ENCODE peak calls at places on chromosome 22, in seven cellular contexts. J is NCI-H774, S is aorta, Y is RWPE1, U is retina, D is psoas muscle, L is KG1. N is an unnamed sample.

GRCh38 chr22:45521178-45521577 is 18.5 kb downstream of the FBLN1 start:
- DNase-seq in J (no peak), S (no peak), Y (no peak), U (no peak), D (no peak), L (no peak), N (no peak)

GRCh38 chr22:40325315-40325714 is 21.0 kb upstream of the ADSL start:
- DNase-seq in J (no peak), S (no peak), Y (no peak), U (no peak), D (no peak), L (no peak), N (no peak)

GRCh38 chr22:35172452-35172851 is 84.8 kb upstream of the HMGXB4 start:
- DNase-seq in J (no peak), S (no peak), Y (no peak), U (no peak), D (no peak), L (no peak), N (no peak)

GRCh38 chr22:36930041-36930935 is 16.9 kb downstream of the CSF2RB start:
- DNase-seq in J (no peak), S (no peak), Y (no peak), U (no peak), D (no peak), L (no peak), N (peak; percentile 41)

GRCh38 chr22:19178065-19178658 is 374 bp downstream of the SLC25A1 start:
- DNase-seq in J (peak; percentile 52), S (peak; percentile 87), Y (peak; percentile 19), U (peak; percentile 72), D (no peak), L (no peak), N (peak; percentile 80)

GRCh38 chr22:50173221-50173982 is 2.9 kb downstream of the PANX2 start:
- DNase-seq in J (no peak), S (no peak), Y (no peak), U (no peak), D (no peak), L (no peak), N (no peak)

GRCh38 chr22:43392385-43392989 is 19.3 kb upstream of the MPPED1 start:
- DNase-seq in J (no peak), S (peak; percentile 48), Y (no peak), U (no peak), D (no peak), L (no peak), N (no peak)

GRCh38 chr22:19240813-19241592 is 50.5 kb downstream of the CLTCL1 start:
- DNase-seq in J (no peak), S (no peak), Y (no peak), U (no peak), D (no peak), L (no peak), N (no peak)

GRCh38 chr22:41939981-41940852 is 6.7 kb downstream of the CENPM start:
- DNase-seq in J (peak; percentile 59), S (no peak), Y (no peak), U (no peak), D (no peak), L (no peak), N (no peak)

GRCh38 chr22:49084203-49084602 is 743.5 kb downstream of the BRD1 start:
- DNase-seq in J (peak; percentile 38), S (no peak), Y (no peak), U (no peak), D (no peak), L (no peak), N (no peak)

GRCh38 chr22:50208430-50208938 is 7.7 kb downstream of the SELENOO start:
- DNase-seq in J (no peak), S (no peak), Y (no peak), U (no peak), D (no peak), L (no peak), N (no peak)

GRCh38 chr22:47300698-47301405 is 538.4 kb downstream of the TBC1D22A start:
- DNase-seq in J (no peak), S (peak; percentile 61), Y (no peak), U (no peak), D (no peak), L (no peak), N (no peak)

GRCh38 chr22:31683181-31684105 is 21.4 kb upstream of the PISD start:
- DNase-seq in J (no peak), S (peak; percentile 73), Y (peak; percentile 78), U (no peak), D (peak; percentile 24), L (no peak), N (no peak)

GRCh38 chr22:27093422-27093821 is 436.0 kb downstream of the MIAT start:
- DNase-seq in J (no peak), S (no peak), Y (no peak), U (no peak), D (no peak), L (no peak), N (no peak)

GRCh38 chr22:37626144-37626543 is 13.3 kb upstream of the SH3BP1 start:
- DNase-seq in J (no peak), S (peak; percentile 91), Y (no peak), U (no peak), D (peak; percentile 86), L (no peak), N (no peak)

GRCh38 chr22:43092085-43092484 is 2.9 kb upstream of the TTLL1 start:
- DNase-seq in J (no peak), S (no peak), Y (no peak), U (no peak), D (no peak), L (peak; percentile 23), N (no peak)

GRCh38 chr22:43891360-43892182 is at the start of gene PNPLA5:
- DNase-seq in J (no peak), S (peak; percentile 71), Y (no peak), U (peak; percentile 20), D (no peak), L (no peak), N (peak; percentile 50)

GRCh38 chr22:42929838-42930155 is 72.7 kb upstream of the ARFGAP3 start:
- DNase-seq in J (no peak), S (no peak), Y (no peak), U (no peak), D (no peak), L (no peak), N (no peak)

GRCh38 chr22:46846154-46846831 is 83.8 kb downstream of the TBC1D22A start:
- DNase-seq in J (no peak), S (no peak), Y (peak; percentile 30), U (no peak), D (no peak), L (no peak), N (no peak)

GRCh38 chr22:22394589-22394988 is 114.0 kb downstream of the ZNF280B start:
- DNase-seq in J (peak; percentile 44), S (no peak), Y (no peak), U (no peak), D (no peak), L (no peak), N (peak; percentile 14)

GRCh38 chr22:42969348-42969975 is 45.5 kb downstream of the PACSIN2 start:
- DNase-seq in J (no peak), S (peak; percentile 51), Y (no peak), U (no peak), D (no peak), L (no peak), N (no peak)

GRCh38 chr22:43310311-43310710 is 32.9 kb downstream of the SCUBE1 start:
- DNase-seq in J (no peak), S (peak; percentile 37), Y (no peak), U (no peak), D (no peak), L (no peak), N (no peak)

GRCh38 chr22:33110562-33111163 is 52.5 kb upstream of the SYN3 start:
- DNase-seq in J (no peak), S (no peak), Y (no peak), U (no peak), D (no peak), L (no peak), N (no peak)

GRCh38 chr22:46355369-46355995 is 20.0 kb downstream of the TRMU start:
- DNase-seq in J (no peak), S (peak; percentile 86), Y (peak; percentile 56), U (peak; percentile 85), D (peak; percentile 65), L (no peak), N (peak; percentile 88)

GRCh38 chr22:35538801-35539321 is 1.8 kb upstream of the RASD2 start:
- DNase-seq in J (no peak), S (no peak), Y (peak; percentile 21), U (no peak), D (no peak), L (no peak), N (no peak)

GRCh38 chr22:17903564-17904295 is 120.6 kb downstream of the MICAL3 start:
- DNase-seq in J (no peak), S (no peak), Y (no peak), U (peak; percentile 53), D (no peak), L (no peak), N (no peak)

GRCh38 chr22:44638966-44639739 is 62.9 kb upstream of the PRR5 start:
- DNase-seq in J (no peak), S (peak; percentile 73), Y (no peak), U (no peak), D (peak; percentile 65), L (no peak), N (peak; percentile 36)

GRCh38 chr22:41831828-41832552 is 915 bp upstream of the SREBF2 start:
- DNase-seq in J (no peak), S (no peak), Y (no peak), U (no peak), D (no peak), L (no peak), N (no peak)

GRCh38 chr22:48396091-48396784 is 1431.4 kb downstream of the BRD1 start:
- DNase-seq in J (no peak), S (peak; percentile 68), Y (no peak), U (no peak), D (no peak), L (no peak), N (no peak)

GRCh38 chr22:27474711-27475547 is 326.6 kb downstream of the MN1 start:
- DNase-seq in J (no peak), S (no peak), Y (peak; percentile 94), U (no peak), D (no peak), L (no peak), N (no peak)

GRCh38 chr22:43541462-43542407 is 129.9 kb downstream of the MPPED1 start:
- DNase-seq in J (no peak), S (peak; percentile 31), Y (no peak), U (no peak), D (no peak), L (no peak), N (no peak)

GRCh38 chr22:41197808-41198585 is 7.1 kb upstream of the L3MBTL2 start:
- DNase-seq in J (peak; percentile 9), S (peak; percentile 79), Y (no peak), U (peak; percentile 47), D (no peak), L (peak; percentile 61), N (peak; percentile 62)

GRCh38 chr22:24894998-24895397 is 51.5 kb downstream of the LHFPL7 start:
- DNase-seq in J (no peak), S (peak; percentile 88), Y (peak; percentile 56), U (no peak), D (peak; percentile 67), L (no peak), N (peak; percentile 55)

GRCh38 chr22:19879248-19879575 is 24.5 kb upstream of the GNB1L start:
- DNase-seq in J (no peak), S (peak; percentile 51), Y (no peak), U (no peak), D (no peak), L (no peak), N (no peak)